ENCODE peak calls at places on chromosomes 13 and 19, in ten cellular contexts. N is caudate nucleus; C is thyroid gland; M is naive thymus-derived CD8-positive, alpha-beta T cell; L is epithelial cell of esophagus; Z is mesothelial cell of epicardium; U is stimulated activated CD8-positive, alpha-beta memory T cell treated with anti-CD3 and anti-CD28 coated beads, Interleukin-4, amount 100 ng/mL, for 24 hours; W is GOT3; O is tibial artery; J is activated CD8-positive, alpha-beta memory T cell treated with anti-CD3 and anti-CD28 coated beads for 1 hour. P is an unnamed sample.
A peak's percentile ranks its signal among the peaks of the same experiment; 100 is the strongest.

GRCh38 chr13:36531746-36532486 is 99.6 kb downstream of the CCNA1 start:
- DNase-seq in W (no peak), N (no peak), J (no peak), L (peak; percentile 46), C (peak; percentile 20), U (no peak), M (no peak), O (no peak), Z (peak; percentile 47), P (peak; percentile 73)

GRCh38 chr19:2424686-2425621 is 2.4 kb downstream of the TIMM13 start:
- DNase-seq in N (no peak), J (no peak), U (no peak), L (peak; percentile 78), W (no peak), O (no peak), C (no peak), Z (peak; percentile 74), M (no peak), P (peak; percentile 89)

GRCh38 chr13:51767100-51767499 is 36.9 kb downstream of the DHRS12 start:
- DNase-seq in Z (no peak), W (no peak), U (no peak), L (no peak), M (no peak), N (no peak), J (no peak), O (no peak), C (no peak), P (no peak)

GRCh38 chr19:54364775-54365257 is at the start of gene LAIR1:
- DNase-seq in J (no peak), C (no peak), L (no peak), O (peak; percentile 71), U (peak; percentile 29), W (no peak), N (no peak), Z (no peak), M (peak; percentile 52), P (no peak)

GRCh38 chr19:1266116-1266817 is 2.9 kb upstream of the CIRBP start:
- DNase-seq in W (peak; percentile 68), J (no peak), N (peak; percentile 31), O (peak; percentile 94), L (peak; percentile 88), U (peak; percentile 82), M (peak; percentile 81), C (peak; percentile 74), Z (peak; percentile 80), P (peak; percentile 93)

GRCh38 chr13:20654156-20654555 is 49.3 kb upstream of the IL17D start:
- DNase-seq in Z (no peak), N (no peak), U (no peak), L (no peak), M (no peak), C (no peak), W (no peak), J (no peak), O (no peak), P (no peak)

GRCh38 chr13:29676941-29677452 is 81.5 kb upstream of the SLC7A1 start:
- DNase-seq in W (no peak), L (peak; percentile 90), U (no peak), O (no peak), C (peak; percentile 62), N (no peak), M (no peak), Z (no peak), J (no peak), P (peak; percentile 14)

GRCh38 chr13:67137044-67137735 is 92.9 kb downstream of the PCDH9 start:
- DNase-seq in L (no peak), Z (no peak), W (no peak), U (no peak), N (no peak), O (no peak), C (no peak), J (no peak), M (no peak), P (no peak)

GRCh38 chr13:51154029-51154555 is 43.0 kb upstream of the C13orf42 start:
- DNase-seq in Z (no peak), J (no peak), W (no peak), N (no peak), L (no peak), O (no peak), U (no peak), M (no peak), C (no peak), P (peak; percentile 66)

GRCh38 chr13:71237332-71237731 is 629.7 kb downstream of the DACH1 start:
- DNase-seq in C (no peak), U (no peak), J (no peak), O (no peak), M (no peak), L (no peak), N (no peak), W (no peak), Z (no peak), P (no peak)

GRCh38 chr19:3665681-3666544 is 34.4 kb downstream of the PIP5K1C start:
- DNase-seq in Z (peak; percentile 86), O (peak; percentile 81), N (peak; percentile 33), J (peak; percentile 40), W (no peak), M (peak; percentile 86), C (peak; percentile 51), U (peak; percentile 61), L (peak; percentile 30), P (peak; percentile 70)

GRCh38 chr19:50705422-50706019 is 14.1 kb downstream of the SHANK1 start:
- DNase-seq in C (peak; percentile 21), O (no peak), M (peak; percentile 51), N (no peak), Z (no peak), J (peak; percentile 11), L (peak; percentile 34), U (no peak), W (no peak), P (peak; percentile 63)

GRCh38 chr13:78897200-78897599 is 238.2 kb upstream of the OBI1 start:
- DNase-seq in Z (no peak), U (no peak), J (no peak), O (no peak), W (no peak), M (no peak), C (no peak), N (no peak), L (no peak), P (no peak)

GRCh38 chr13:98454389-98454881 is 122.5 kb downstream of the STK24 start:
- DNase-seq in L (peak; percentile 54), Z (no peak), M (no peak), O (peak; percentile 84), J (no peak), N (no peak), W (no peak), U (no peak), C (peak; percentile 53), P (peak; percentile 77)

GRCh38 chr13:108993346-108993745 is 363.9 kb downstream of the MYO16 start:
- DNase-seq in J (no peak), L (peak; percentile 72), Z (no peak), O (no peak), C (no peak), W (no peak), U (no peak), N (no peak), M (no peak), P (peak; percentile 29)

GRCh38 chr13:33676045-33676699 is 141.8 kb upstream of the RFC3 start:
- DNase-seq in Z (no peak), U (no peak), J (no peak), N (no peak), C (no peak), M (no peak), O (no peak), L (peak; percentile 40), W (no peak), P (no peak)